ENCODE peak calls at places on chromosomes 5 and 9, in nine cellular contexts. Z is CD8-positive, alpha-beta T cell; P is lung; G is mammary epithelial cell; L is thoracic aorta; M is spleen; T is A673; N is upper lobe of right lung; H is tibial nerve. E is an unnamed sample. For H3K4me1, the result is how much of the 10 kb centered on the place peaks cover.

GRCh38 chr5:142114686-142115085 is 6.1 kb downstream of the NDFIP1 start:
- DNase-seq in Z (no peak), P (no peak), G (no peak), L (no peak), M (no peak), T (no peak), N (no peak), H (no peak), E (no peak)

GRCh38 chr5:141876628-141877477 is 1.4 kb downstream of the PCDH1 start:
- DNase-seq in Z (no peak), P (no peak), G (peak), L (no peak), M (peak), T (no peak), N (peak), H (no peak), E (peak)

GRCh38 chr9:71820516-71820915 is 52.2 kb upstream of the CEMIP2 start:
- DNase-seq in Z (no peak), P (no peak), G (no peak), L (no peak), M (no peak), T (no peak), N (no peak), H (no peak), E (no peak)

GRCh38 chr9:36598281-36598680 is 25.6 kb downstream of the MELK start:
- DNase-seq in Z (no peak), P (no peak), G (no peak), L (no peak), M (no peak), T (no peak), N (no peak), H (no peak), E (no peak)

GRCh38 chr5:131381011-131381410 is 117.2 kb downstream of the CDC42SE2 start:
- DNase-seq in Z (no peak), P (no peak), G (no peak), L (no peak), M (no peak), T (peak), N (no peak), H (no peak), E (no peak)

GRCh38 chr5:64331597-64332277 is 166.1 kb downstream of the RNF180 start:
- DNase-seq in Z (no peak), P (peak), G (no peak), L (peak), M (no peak), T (no peak), N (peak), H (no peak), E (peak)

GRCh38 chr9:21970800-21971620 is 23.2 kb downstream of the CDKN2A start:
- DNase-seq in Z (no peak), P (no peak), G (no peak), L (no peak), M (no peak), T (no peak), N (no peak), H (no peak), E (no peak)

GRCh38 chr5:179130101-179130681 is 70.0 kb downstream of the ZNF354C start:
- DNase-seq in Z (no peak), P (no peak), G (no peak), L (no peak), M (peak), T (no peak), N (peak), H (no peak), E (no peak)

GRCh38 chr9:126592461-126592860 is 21.3 kb upstream of the LMX1B start:
- DNase-seq in Z (no peak), P (no peak), G (no peak), L (no peak), M (no peak), T (peak), N (no peak), H (no peak), E (no peak)

GRCh38 chr5:79774171-79774854 is 84.7 kb downstream of the CMYA5 start:
- DNase-seq in Z (no peak), P (no peak), G (peak), L (no peak), M (no peak), T (peak), N (no peak), H (no peak), E (no peak)
- TF ChIP-seq CTCF in Z (no peak), P (no peak), G (peak), L (no peak), M (no peak), T (peak), N (peak), H (no peak), E (no peak)

GRCh38 chr5:6739603-6740002 is 26.4 kb downstream of the TENT4A start:
- DNase-seq in Z (no peak), P (no peak), G (no peak), L (no peak), M (peak), T (no peak), N (peak), H (no peak), E (no peak)
- H3K4me1 ChIP-seq in Z (under half), P (under half), G (under half), L (under half), M (under half), T (under half), N (under half), H (under half), E (under half)

GRCh38 chr5:133652951-133653601 is 40.7 kb upstream of the FSTL4 start:
- DNase-seq in Z (no peak), P (no peak), G (peak), L (no peak), M (no peak), T (peak), N (no peak), H (no peak), E (no peak)
- TF ChIP-seq CTCF in Z (no peak), P (no peak), G (no peak), L (no peak), M (no peak), T (no peak), N (no peak), H (no peak), E (no peak)

DNA sequence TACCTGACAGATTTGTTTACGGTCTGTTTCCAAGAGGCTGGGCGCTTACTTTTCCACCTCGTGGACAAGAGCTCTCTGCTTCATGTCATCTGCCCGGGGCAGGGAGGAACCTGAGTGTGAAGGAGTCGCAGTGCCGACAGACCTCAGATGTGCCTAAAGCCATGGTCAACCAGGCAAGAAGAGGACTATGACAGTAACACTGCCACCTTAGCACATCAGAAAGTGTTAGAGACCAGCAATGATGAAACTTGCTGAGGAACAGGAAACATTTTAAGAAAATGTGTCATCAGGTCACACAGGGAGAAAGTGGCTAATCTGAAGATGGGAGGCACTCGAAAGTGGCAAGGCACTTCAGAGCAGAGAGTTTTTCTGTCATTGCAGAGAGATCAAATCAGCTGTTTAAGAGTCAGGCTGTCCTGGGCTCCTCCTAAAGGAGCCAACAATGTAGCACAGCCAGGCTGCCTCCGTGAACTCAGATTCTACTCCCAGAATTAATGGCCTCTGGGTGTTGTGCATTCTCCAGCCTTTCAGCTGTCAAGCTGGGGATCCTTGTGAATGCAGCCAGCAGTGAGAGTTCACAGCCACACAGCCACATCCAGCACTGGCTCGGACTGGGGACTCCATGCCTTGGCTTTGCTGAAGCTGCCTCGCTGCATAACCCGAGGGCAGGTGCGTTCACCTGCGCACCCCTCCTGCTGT is 94.6 kb downstream of the RAPGEF1 start:
- DNase-seq in Z (no peak), P (no peak), G (no peak), L (no peak), M (no peak), T (no peak), N (no peak), H (no peak), E (no peak)
- H3K4me1 ChIP-seq in Z (under half), P (under half), G (under half), L (under half), M (under half), T (under half), N (under half), H (under half), E (under half)